ENCODE peak calls at places on chromosome 13, in eight cellular contexts. One of them, this sample, is unnamed. For H3K4me1, the result is how much of the 10 kb centered on the place peaks cover.

GRCh38 chr13:111359237-111359915 is 38.9 kb downstream of the TEX29 start:
- DNase-seq in SK-N-SH: no peak
- DNase-seq in astrocyte: no peak
- DNase-seq in colonic mucosa: no peak
- DNase-seq in lower lobe of right lung: no peak
- DNase-seq in CD8-positive, alpha-beta memory T cell: no peak
- DNase-seq in endothelial cell of umbilical vein: no peak
- DNase-seq in Karpas-422: no peak
- DNase-seq in this sample: peak

GRCh38 chr13:108322206-108322824 is 52.8 kb downstream of the TNFSF13B start:
- DNase-seq in colonic mucosa: no peak
- DNase-seq in lower lobe of right lung: no peak
- DNase-seq in endothelial cell of umbilical vein: peak
- DNase-seq in SK-N-SH: peak
- DNase-seq in Karpas-422: peak
- DNase-seq in CD8-positive, alpha-beta memory T cell: no peak
- DNase-seq in astrocyte: peak
- DNase-seq in this sample: no peak

GRCh38 chr13:77584111-77584510 is 48.6 kb downstream of the SCEL start:
- DNase-seq in lower lobe of right lung: no peak
- DNase-seq in CD8-positive, alpha-beta memory T cell: no peak
- DNase-seq in SK-N-SH: no peak
- DNase-seq in endothelial cell of umbilical vein: no peak
- DNase-seq in Karpas-422: no peak
- DNase-seq in colonic mucosa: no peak
- DNase-seq in astrocyte: no peak
- DNase-seq in this sample: no peak

GRCh38 chr13:109941951-109942350 is 155.6 kb upstream of the IRS2 start:
- DNase-seq in endothelial cell of umbilical vein: no peak
- DNase-seq in lower lobe of right lung: no peak
- DNase-seq in SK-N-SH: no peak
- DNase-seq in colonic mucosa: no peak
- DNase-seq in CD8-positive, alpha-beta memory T cell: no peak
- DNase-seq in Karpas-422: no peak
- DNase-seq in astrocyte: no peak
- DNase-seq in this sample: no peak

GRCh38 chr13:60986301-60986700 is 429.3 kb downstream of the PCDH20 start:
- DNase-seq in colonic mucosa: no peak
- DNase-seq in endothelial cell of umbilical vein: no peak
- DNase-seq in CD8-positive, alpha-beta memory T cell: no peak
- DNase-seq in astrocyte: no peak
- DNase-seq in SK-N-SH: no peak
- DNase-seq in Karpas-422: no peak
- DNase-seq in lower lobe of right lung: no peak
- DNase-seq in this sample: no peak

GRCh38 chr13:23615677-23616076 is 45.5 kb downstream of the TNFRSF19 start:
- DNase-seq in SK-N-SH: no peak
- DNase-seq in lower lobe of right lung: no peak
- DNase-seq in colonic mucosa: no peak
- DNase-seq in astrocyte: peak
- DNase-seq in CD8-positive, alpha-beta memory T cell: no peak
- DNase-seq in endothelial cell of umbilical vein: no peak
- DNase-seq in Karpas-422: no peak
- DNase-seq in this sample: no peak

GRCh38 chr13:53137777-53138176 is 109.2 kb downstream of the OLFM4 start:
- DNase-seq in colonic mucosa: peak
- DNase-seq in astrocyte: peak
- DNase-seq in Karpas-422: no peak
- DNase-seq in endothelial cell of umbilical vein: no peak
- DNase-seq in CD8-positive, alpha-beta memory T cell: no peak
- DNase-seq in SK-N-SH: no peak
- DNase-seq in lower lobe of right lung: no peak
- DNase-seq in this sample: no peak

GRCh38 chr13:44197791-44198770 is 175.5 kb upstream of the SERP2 start:
- DNase-seq in SK-N-SH: no peak
- DNase-seq in endothelial cell of umbilical vein: no peak
- DNase-seq in astrocyte: peak
- DNase-seq in CD8-positive, alpha-beta memory T cell: no peak
- DNase-seq in Karpas-422: no peak
- DNase-seq in colonic mucosa: no peak
- DNase-seq in lower lobe of right lung: no peak
- DNase-seq in this sample: no peak

GRCh38 chr13:61880576-61881283 is 465.1 kb upstream of the PCDH20 start:
- DNase-seq in CD8-positive, alpha-beta memory T cell: no peak
- DNase-seq in SK-N-SH: peak
- DNase-seq in colonic mucosa: no peak
- DNase-seq in astrocyte: no peak
- DNase-seq in Karpas-422: peak
- DNase-seq in lower lobe of right lung: no peak
- DNase-seq in endothelial cell of umbilical vein: peak
- DNase-seq in this sample: peak

GRCh38 chr13:26721251-26721939 is 39.2 kb downstream of the GPR12 start:
- DNase-seq in SK-N-SH: no peak
- DNase-seq in CD8-positive, alpha-beta memory T cell: no peak
- DNase-seq in lower lobe of right lung: no peak
- DNase-seq in astrocyte: no peak
- DNase-seq in endothelial cell of umbilical vein: no peak
- DNase-seq in colonic mucosa: no peak
- DNase-seq in Karpas-422: no peak
- DNase-seq in this sample: no peak

GRCh38 chr13:111915104-111915551 is 151.8 kb upstream of the SOX1 start:
- DNase-seq in lower lobe of right lung: no peak
- DNase-seq in astrocyte: no peak
- DNase-seq in CD8-positive, alpha-beta memory T cell: no peak
- DNase-seq in SK-N-SH: no peak
- DNase-seq in endothelial cell of umbilical vein: no peak
- DNase-seq in colonic mucosa: peak
- DNase-seq in Karpas-422: no peak
- DNase-seq in this sample: peak

GRCh38 chr13:59468396-59468795 is 695.3 kb downstream of the DIAPH3 start:
- DNase-seq in Karpas-422: no peak
- DNase-seq in endothelial cell of umbilical vein: no peak
- DNase-seq in lower lobe of right lung: no peak
- DNase-seq in SK-N-SH: no peak
- DNase-seq in CD8-positive, alpha-beta memory T cell: no peak
- DNase-seq in colonic mucosa: no peak
- DNase-seq in astrocyte: no peak
- DNase-seq in this sample: no peak

GRCh38 chr13:44068169-44068568 is 188.5 kb downstream of the LACC1 start:
- DNase-seq in CD8-positive, alpha-beta memory T cell: no peak
- DNase-seq in SK-N-SH: no peak
- DNase-seq in Karpas-422: no peak
- DNase-seq in lower lobe of right lung: no peak
- DNase-seq in colonic mucosa: no peak
- DNase-seq in endothelial cell of umbilical vein: no peak
- DNase-seq in astrocyte: peak
- DNase-seq in this sample: no peak

GRCh38 chr13:94966380-94966779 is 254.0 kb upstream of the SOX21 start:
- DNase-seq in lower lobe of right lung: no peak
- DNase-seq in SK-N-SH: peak
- DNase-seq in Karpas-422: no peak
- DNase-seq in endothelial cell of umbilical vein: no peak
- DNase-seq in astrocyte: no peak
- DNase-seq in colonic mucosa: no peak
- DNase-seq in CD8-positive, alpha-beta memory T cell: no peak
- DNase-seq in this sample: no peak

GRCh38 chr13:85974604-85975366 is 175.6 kb upstream of the SLITRK6 start:
- DNase-seq in astrocyte: peak
- DNase-seq in Karpas-422: no peak
- DNase-seq in lower lobe of right lung: no peak
- DNase-seq in SK-N-SH: no peak
- DNase-seq in colonic mucosa: no peak
- DNase-seq in endothelial cell of umbilical vein: no peak
- DNase-seq in CD8-positive, alpha-beta memory T cell: no peak
- DNase-seq in this sample: no peak

GRCh38 chr13:30757026-30757425 is 21.7 kb downstream of the ALOX5AP start:
- DNase-seq in colonic mucosa: no peak
- DNase-seq in endothelial cell of umbilical vein: no peak
- DNase-seq in SK-N-SH: peak
- DNase-seq in astrocyte: no peak
- DNase-seq in CD8-positive, alpha-beta memory T cell: no peak
- DNase-seq in Karpas-422: no peak
- DNase-seq in lower lobe of right lung: no peak
- DNase-seq in this sample: peak

GRCh38 chr13:57846600-57847173 is 215.1 kb downstream of the PCDH17 start:
- DNase-seq in colonic mucosa: no peak
- DNase-seq in Karpas-422: no peak
- DNase-seq in lower lobe of right lung: no peak
- DNase-seq in CD8-positive, alpha-beta memory T cell: no peak
- DNase-seq in SK-N-SH: no peak
- DNase-seq in endothelial cell of umbilical vein: no peak
- DNase-seq in astrocyte: no peak
- DNase-seq in this sample: no peak

GRCh38 chr13:36981156-36981743 is 17.9 kb downstream of the ALG5 start:
- DNase-seq in endothelial cell of umbilical vein: peak
- DNase-seq in Karpas-422: peak
- DNase-seq in CD8-positive, alpha-beta memory T cell: no peak
- DNase-seq in lower lobe of right lung: no peak
- DNase-seq in colonic mucosa: no peak
- DNase-seq in SK-N-SH: peak
- DNase-seq in astrocyte: peak
- DNase-seq in this sample: no peak

GRCh38 chr13:107124129-107124718 is 556.3 kb upstream of the ARGLU1 start:
- DNase-seq in colonic mucosa: no peak
- DNase-seq in Karpas-422: peak
- DNase-seq in SK-N-SH: peak
- DNase-seq in lower lobe of right lung: no peak
- DNase-seq in astrocyte: no peak
- DNase-seq in CD8-positive, alpha-beta memory T cell: no peak
- DNase-seq in endothelial cell of umbilical vein: peak
- DNase-seq in this sample: no peak

GRCh38 chr13:33271759-33272158 is 13.8 kb downstream of the STARD13 start:
- DNase-seq in lower lobe of right lung: no peak
- DNase-seq in CD8-positive, alpha-beta memory T cell: no peak
- DNase-seq in astrocyte: no peak
- DNase-seq in SK-N-SH: no peak
- DNase-seq in endothelial cell of umbilical vein: no peak
- DNase-seq in colonic mucosa: no peak
- DNase-seq in Karpas-422: no peak
- DNase-seq in this sample: no peak
- H3K4me1 ChIP-seq in lower lobe of right lung: half or more
- H3K4me1 ChIP-seq in CD8-positive, alpha-beta memory T cell: under half
- H3K4me1 ChIP-seq in astrocyte: under half
- H3K4me1 ChIP-seq in SK-N-SH: half or more
- H3K4me1 ChIP-seq in endothelial cell of umbilical vein: under half
- H3K4me1 ChIP-seq in colonic mucosa: under half
- H3K4me1 ChIP-seq in Karpas-422: under half
- H3K4me1 ChIP-seq in this sample: under half

GRCh38 chr13:98977568-98978270 is at the start of gene DOCK9:
- DNase-seq in CD8-positive, alpha-beta memory T cell: no peak
- DNase-seq in lower lobe of right lung: peak
- DNase-seq in colonic mucosa: peak
- DNase-seq in Karpas-422: no peak
- DNase-seq in endothelial cell of umbilical vein: peak
- DNase-seq in SK-N-SH: no peak
- DNase-seq in astrocyte: peak
- DNase-seq in this sample: peak
- H3K27ac ChIP-seq in CD8-positive, alpha-beta memory T cell: no peak
- H3K27ac ChIP-seq in lower lobe of right lung: peak
- H3K27ac ChIP-seq in colonic mucosa: peak
- H3K27ac ChIP-seq in Karpas-422: no peak
- H3K27ac ChIP-seq in endothelial cell of umbilical vein: peak
- H3K27ac ChIP-seq in SK-N-SH: no peak
- H3K27ac ChIP-seq in astrocyte: peak
- H3K27ac ChIP-seq in this sample: peak

GRCh38 chr13:41315466-41316047 is 4.5 kb downstream of the NAA16 start:
- DNase-seq in endothelial cell of umbilical vein: no peak
- DNase-seq in CD8-positive, alpha-beta memory T cell: no peak
- DNase-seq in SK-N-SH: no peak
- DNase-seq in lower lobe of right lung: no peak
- DNase-seq in astrocyte: peak
- DNase-seq in Karpas-422: no peak
- DNase-seq in colonic mucosa: no peak
- DNase-seq in this sample: no peak

GRCh38 chr13:41310963-41311606 is at the start of gene NAA16:
- DNase-seq in SK-N-SH: peak
- DNase-seq in CD8-positive, alpha-beta memory T cell: peak
- DNase-seq in astrocyte: peak
- DNase-seq in Karpas-422: peak
- DNase-seq in colonic mucosa: peak
- DNase-seq in lower lobe of right lung: peak
- DNase-seq in endothelial cell of umbilical vein: peak
- DNase-seq in this sample: peak

GRCh38 chr13:41311607-41312500 is 787 bp downstream of the NAA16 start:
- DNase-seq in endothelial cell of umbilical vein: peak
- DNase-seq in colonic mucosa: peak
- DNase-seq in astrocyte: peak
- DNase-seq in CD8-positive, alpha-beta memory T cell: peak
- DNase-seq in lower lobe of right lung: peak
- DNase-seq in Karpas-422: peak
- DNase-seq in SK-N-SH: peak
- DNase-seq in this sample: peak

GRCh38 chr13:41313659-41314197 is 2.7 kb downstream of the NAA16 start:
- DNase-seq in CD8-positive, alpha-beta memory T cell: no peak
- DNase-seq in lower lobe of right lung: no peak
- DNase-seq in SK-N-SH: no peak
- DNase-seq in endothelial cell of umbilical vein: no peak
- DNase-seq in astrocyte: no peak
- DNase-seq in Karpas-422: no peak
- DNase-seq in colonic mucosa: no peak
- DNase-seq in this sample: no peak

GRCh38 chr13:41313117-41313516 is 2.0 kb downstream of the NAA16 start:
- DNase-seq in SK-N-SH: no peak
- DNase-seq in endothelial cell of umbilical vein: no peak
- DNase-seq in Karpas-422: no peak
- DNase-seq in colonic mucosa: no peak
- DNase-seq in lower lobe of right lung: no peak
- DNase-seq in CD8-positive, alpha-beta memory T cell: no peak
- DNase-seq in astrocyte: no peak
- DNase-seq in this sample: no peak
- H3K4me3 ChIP-seq in SK-N-SH: peak
- H3K4me3 ChIP-seq in endothelial cell of umbilical vein: no peak
- H3K4me3 ChIP-seq in Karpas-422: peak
- H3K4me3 ChIP-seq in colonic mucosa: no peak
- H3K4me3 ChIP-seq in lower lobe of right lung: peak
- H3K4me3 ChIP-seq in CD8-positive, alpha-beta memory T cell: peak
- H3K4me3 ChIP-seq in astrocyte: peak
- H3K4me3 ChIP-seq in this sample: peak

GRCh38 chr13:74062933-74063332 is 71.3 kb downstream of the KLF12 start:
- DNase-seq in endothelial cell of umbilical vein: no peak
- DNase-seq in Karpas-422: peak
- DNase-seq in SK-N-SH: no peak
- DNase-seq in lower lobe of right lung: no peak
- DNase-seq in colonic mucosa: peak
- DNase-seq in CD8-positive, alpha-beta memory T cell: peak
- DNase-seq in astrocyte: peak
- DNase-seq in this sample: no peak

GRCh38 chr13:74064805-74065204 is 69.4 kb downstream of the KLF12 start:
- DNase-seq in lower lobe of right lung: no peak
- DNase-seq in Karpas-422: no peak
- DNase-seq in colonic mucosa: no peak
- DNase-seq in SK-N-SH: no peak
- DNase-seq in endothelial cell of umbilical vein: no peak
- DNase-seq in CD8-positive, alpha-beta memory T cell: no peak
- DNase-seq in astrocyte: no peak
- DNase-seq in this sample: no peak

GRCh38 chr13:74066937-74067336 is 67.3 kb downstream of the KLF12 start:
- DNase-seq in Karpas-422: no peak
- DNase-seq in astrocyte: peak
- DNase-seq in endothelial cell of umbilical vein: peak
- DNase-seq in colonic mucosa: no peak
- DNase-seq in SK-N-SH: no peak
- DNase-seq in lower lobe of right lung: no peak
- DNase-seq in CD8-positive, alpha-beta memory T cell: no peak
- DNase-seq in this sample: no peak

GRCh38 chr13:74063533-74064100 is 70.6 kb downstream of the KLF12 start:
- DNase-seq in SK-N-SH: no peak
- DNase-seq in colonic mucosa: no peak
- DNase-seq in CD8-positive, alpha-beta memory T cell: no peak
- DNase-seq in Karpas-422: no peak
- DNase-seq in lower lobe of right lung: no peak
- DNase-seq in endothelial cell of umbilical vein: no peak
- DNase-seq in astrocyte: no peak
- DNase-seq in this sample: no peak

GRCh38 chr13:74061939-74062595 is 72.1 kb downstream of the KLF12 start:
- DNase-seq in Karpas-422: peak
- DNase-seq in lower lobe of right lung: no peak
- DNase-seq in colonic mucosa: no peak
- DNase-seq in SK-N-SH: peak
- DNase-seq in CD8-positive, alpha-beta memory T cell: peak
- DNase-seq in endothelial cell of umbilical vein: peak
- DNase-seq in astrocyte: peak
- DNase-seq in this sample: no peak
- H3K4me1 ChIP-seq in Karpas-422: half or more
- H3K4me1 ChIP-seq in lower lobe of right lung: under half
- H3K4me1 ChIP-seq in colonic mucosa: under half
- H3K4me1 ChIP-seq in SK-N-SH: under half
- H3K4me1 ChIP-seq in CD8-positive, alpha-beta memory T cell: half or more
- H3K4me1 ChIP-seq in endothelial cell of umbilical vein: under half
- H3K4me1 ChIP-seq in astrocyte: under half
- H3K4me1 ChIP-seq in this sample: under half